ENCODE peak calls at places on chromosomes 16 and 17, in seven cellular contexts. H, X, U, J, E, I and L are unnamed samples.

GRCh38 chr17:38915639-38915995 is 9.8 kb upstream of the LASP1NB start:
- DNase-seq in H (no peak), X (no peak), U (no peak), J (no peak), E (no peak), I (no peak), L (no peak)

GRCh38 chr16:87957296-87958069 is 6.2 kb downstream of the BANP start:
- DNase-seq in H (no peak), X (no peak), U (no peak), J (no peak), E (no peak), I (no peak), L (no peak)

GRCh38 chr16:8936421-8936820 is 27.3 kb downstream of the USP7 start:
- DNase-seq in H (no peak), X (peak; percentile 16), U (peak; percentile 71), J (peak; percentile 36), E (no peak), I (no peak), L (peak; percentile 49)

GRCh38 chr16:86158688-86159360 is 259.9 kb downstream of the IRF8 start:
- DNase-seq in H (no peak), X (peak; percentile 64), U (no peak), J (no peak), E (no peak), I (no peak), L (no peak)

GRCh38 chr17:64747938-64748540 is 85.9 kb upstream of the SMURF2 start:
- DNase-seq in H (no peak), X (no peak), U (no peak), J (no peak), E (no peak), I (peak; percentile 11), L (no peak)

GRCh38 chr16:67173808-67174705 is 3.7 kb downstream of the NOL3 start:
- DNase-seq in H (peak; percentile 93), X (no peak), U (peak; percentile 87), J (peak; percentile 79), E (peak; percentile 88), I (peak; percentile 34), L (peak; percentile 76)

GRCh38 chr16:51880776-51881175 is 666.2 kb downstream of the TOX3 start:
- DNase-seq in H (no peak), X (no peak), U (peak; percentile 40), J (no peak), E (no peak), I (peak; percentile 84), L (peak; percentile 78)

GRCh38 chr17:79019631-79020584 is 4.1 kb upstream of the C1QTNF1 start:
- DNase-seq in H (no peak), X (peak; percentile 76), U (peak; percentile 86), J (peak; percentile 91), E (peak; percentile 45), I (peak; percentile 56), L (peak; percentile 46)

GRCh38 chr17:70636517-70637133 is 467.3 kb downstream of the KCNJ2 start:
- DNase-seq in H (no peak), X (peak; percentile 54), U (peak; percentile 80), J (peak; percentile 70), E (no peak), I (peak; percentile 10), L (peak; percentile 17)

GRCh38 chr17:58327363-58328194 is 1.0 kb downstream of the TSPOAP1 start:
- DNase-seq in H (peak; percentile 55), X (no peak), U (no peak), J (no peak), E (no peak), I (no peak), L (no peak)
- H3K27ac ChIP-seq in H (no peak overlapping the region), X (no peak overlapping the region), U (no peak overlapping the region), J (no peak overlapping the region), E (peak overlapping the region; percentile 100), I (no peak overlapping the region), L (no peak overlapping the region)

GRCh38 chr16:58125781-58126335 is 3.3 kb downstream of the CFAP20 start:
- DNase-seq in H (no peak), X (no peak), U (no peak), J (no peak), E (no peak), I (no peak), L (no peak)
- H3K27ac ChIP-seq in H (peak overlapping the region; percentile 68), X (no peak overlapping the region), U (no peak overlapping the region), J (no peak overlapping the region), E (no peak overlapping the region), I (no peak overlapping the region), L (no peak overlapping the region)

DNA sequence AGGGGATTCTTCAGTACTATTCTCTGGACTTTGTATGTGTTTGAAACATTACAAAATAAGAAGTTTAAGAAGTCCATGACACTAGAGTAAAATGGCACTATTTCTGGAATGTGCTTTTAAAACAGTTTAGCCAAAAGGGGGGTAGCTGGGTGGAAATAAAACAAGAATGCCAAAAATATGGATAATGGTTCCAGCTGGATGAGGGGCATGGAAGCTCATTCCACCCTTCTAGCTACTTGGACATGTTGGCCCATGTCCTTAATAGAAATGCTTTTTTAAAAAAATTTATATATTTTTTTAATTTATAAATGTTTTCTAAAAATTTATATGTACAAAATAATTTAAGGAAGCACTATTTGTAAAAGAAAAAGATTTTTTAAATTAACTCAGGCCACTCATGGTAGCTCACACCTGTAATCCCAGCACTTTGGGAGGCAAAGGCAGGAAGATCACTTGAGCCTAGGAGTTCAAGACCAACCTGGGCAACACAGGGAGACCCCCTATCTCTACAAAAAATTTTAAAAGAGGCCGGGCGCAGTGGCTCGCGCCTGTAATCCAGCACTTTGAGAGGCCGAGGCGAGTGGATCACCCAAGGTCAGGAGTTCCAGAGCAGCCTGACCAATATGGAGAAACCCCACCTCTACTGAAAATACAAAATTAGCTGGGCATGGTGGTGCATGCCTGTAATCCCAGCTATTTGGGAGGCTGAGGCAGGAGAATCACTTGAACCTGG is 12.8 kb downstream of the ZC3H7A start:
- DNase-seq in H (no peak), X (no peak), U (no peak), J (no peak), E (no peak), I (no peak), L (no peak)
- H3K27ac ChIP-seq in H (peak overlapping the region; percentile 83), X (no peak overlapping the region), U (peak overlapping the region; percentile 80), J (peak overlapping the region; percentile 95), E (peak overlapping the region; percentile 82), I (peak overlapping the region; percentile 48), L (peak overlapping the region; percentile 94)

GRCh38 chr17:10018461-10018891 is 113.4 kb upstream of the RCVRN start:
- DNase-seq in H (no peak), X (no peak), U (no peak), J (no peak), E (no peak), I (no peak), L (no peak)
- H3K27ac ChIP-seq in H (peak overlapping the region; percentile 49), X (no peak overlapping the region), U (no peak overlapping the region), J (no peak overlapping the region), E (peak overlapping the region; percentile 92), I (no peak overlapping the region), L (no peak overlapping the region)

DNA sequence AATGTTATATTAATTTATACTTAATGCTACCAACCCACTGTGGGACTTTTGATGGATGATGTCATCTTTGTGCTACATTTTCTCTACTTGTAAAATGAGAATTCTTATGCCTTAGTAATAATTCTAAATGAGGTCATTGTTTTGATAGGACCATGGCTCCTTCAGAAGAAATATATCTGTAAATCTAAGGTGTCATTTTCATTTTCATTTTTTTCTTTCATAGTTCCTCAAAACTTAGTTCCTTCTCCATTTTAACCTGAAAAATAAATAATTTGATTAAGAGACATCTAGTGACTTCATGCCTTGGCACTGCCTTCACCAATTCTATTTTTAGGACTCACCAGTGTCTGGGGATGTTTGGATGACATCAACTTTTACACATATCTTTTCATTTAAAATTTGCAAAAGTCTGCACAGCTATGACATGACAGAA is 48.6 kb downstream of the GPRC5B start:
- DNase-seq in H (no peak), X (no peak), U (no peak), J (no peak), E (no peak), I (peak; percentile 13), L (no peak)
- H3K27ac ChIP-seq in H (no peak overlapping the region), X (no peak overlapping the region), U (no peak overlapping the region), J (no peak overlapping the region), E (no peak overlapping the region), I (no peak overlapping the region), L (no peak overlapping the region)

GRCh38 chr17:43040655-43041054 is 15.6 kb downstream of the RND2 start:
- DNase-seq in H (no peak), X (no peak), U (no peak), J (no peak), E (no peak), I (no peak), L (no peak)
- H3K27ac ChIP-seq in H (no peak overlapping the region), X (no peak overlapping the region), U (no peak overlapping the region), J (no peak overlapping the region), E (no peak overlapping the region), I (no peak overlapping the region), L (no peak overlapping the region)